ENCODE peak calls at places on chromosomes 4 and X, in four cellular contexts. U, D, C and R are unnamed samples. For H3K27me3 and H3K9me3, the result is how much of the 10 kb centered on the place peaks cover.

GRCh38 chr4:176191974-176192373 is 3.4 kb downstream of the SPATA4 start:
- DNase-seq in U (peak), D (no peak), C (peak), R (peak)

GRCh38 chr4:180960758-180961401 is 1282.3 kb upstream of the TENM3 start:
- DNase-seq in D (no peak), U (no peak), C (peak), R (no peak)

GRCh38 chr4:137819964-137820383 is 287.7 kb upstream of the PCDH18 start:
- DNase-seq in U (peak), C (peak), D (peak), R (no peak)

GRCh38 chr4:83282049-83282535 is 2.5 kb downstream of the COQ2 start:
- DNase-seq in U (peak), D (peak), C (peak), R (no peak)

GRCh38 chrX:298993-299392 is 17.8 kb downstream of the PLCXD1 start:
- DNase-seq in D (no peak), U (no peak), C (no peak), R (no peak)

GRCh38 chrX:69137371-69137881 is 27.8 kb downstream of the PJA1 start:
- DNase-seq in C (peak), D (no peak), U (no peak), R (no peak)

GRCh38 chrX:139875831-139876230 is 57.0 kb downstream of the ATP11C start:
- DNase-seq in C (no peak), U (no peak), D (no peak), R (no peak)

GRCh38 chr4:185573651-185574199 is 38.4 kb upstream of the PDLIM3 start:
- DNase-seq in U (peak), D (no peak), C (peak), R (peak)

GRCh38 chrX:147749308-147749707 is 162.4 kb upstream of the FMR1 start:
- DNase-seq in D (no peak), U (no peak), C (no peak), R (no peak)

GRCh38 chr4:121278811-121279368 is 101.9 kb downstream of the QRFPR start:
- DNase-seq in U (no peak), D (no peak), C (peak), R (no peak)

GRCh38 chr4:1045193-1045594 is 33.8 kb downstream of the FGFRL1 start:
- DNase-seq in C (no peak), D (no peak), U (no peak), R (no peak)

GRCh38 chr4:2837904-2838496 is 5.6 kb upstream of the ADD1 start:
- DNase-seq in U (no peak), C (peak), D (peak), R (no peak)

GRCh38 chr4:159370316-159370715 is 267.4 kb downstream of the RAPGEF2 start:
- DNase-seq in C (no peak), D (no peak), U (no peak), R (no peak)

GRCh38 chrX:71632923-71633657 is 14.8 kb upstream of the CXCR3 start:
- DNase-seq in D (no peak), U (no peak), C (no peak), R (no peak)

GRCh38 chr4:8768357-8768999 is 103.2 kb downstream of the HMX1 start:
- DNase-seq in U (no peak), D (no peak), C (no peak), R (no peak)
- H3K27me3 ChIP-seq in U (under half), D (under half), C (under half), R (under half)

GRCh38 chrX:106612403-106612789 is 618 bp downstream of the RADX start:
- DNase-seq in C (peak), D (no peak), U (peak), R (no peak)

GRCh38 chrX:106611682-106612402 is at the start of gene RADX:
- DNase-seq in U (peak), D (no peak), C (peak), R (peak)

GRCh38 chrX:106613277-106613676 is 1.5 kb downstream of the RADX start:
- DNase-seq in D (no peak), C (no peak), U (no peak), R (no peak)

GRCh38 chrX:106608016-106608415 is 3.8 kb upstream of the RADX start:
- DNase-seq in D (no peak), C (no peak), U (no peak), R (no peak)

GRCh38 chrX:106611323-106611681 is 476 bp upstream of the RADX start:
- DNase-seq in U (no peak), C (peak), D (no peak), R (no peak)
- H3K4me3 ChIP-seq in U (peak), C (peak), D (no peak), R (peak)

GRCh38 chr4:14532436-14532835 is 469.8 kb upstream of the CPEB2 start:
- DNase-seq in C (no peak), D (no peak), U (no peak), R (no peak)

GRCh38 chr4:14528921-14529320 is 473.4 kb upstream of the CPEB2 start:
- DNase-seq in C (no peak), D (no peak), U (no peak), R (no peak)

GRCh38 chr4:14524236-14524635 is 478.0 kb upstream of the CPEB2 start:
- DNase-seq in C (no peak), D (no peak), U (no peak), R (no peak)

GRCh38 chr4:14529653-14530052 is 472.6 kb upstream of the CPEB2 start:
- DNase-seq in U (peak), D (no peak), C (no peak), R (no peak)
- H3K9me3 ChIP-seq in U (under half), D (under half), C (under half), R (under half)

DNA sequence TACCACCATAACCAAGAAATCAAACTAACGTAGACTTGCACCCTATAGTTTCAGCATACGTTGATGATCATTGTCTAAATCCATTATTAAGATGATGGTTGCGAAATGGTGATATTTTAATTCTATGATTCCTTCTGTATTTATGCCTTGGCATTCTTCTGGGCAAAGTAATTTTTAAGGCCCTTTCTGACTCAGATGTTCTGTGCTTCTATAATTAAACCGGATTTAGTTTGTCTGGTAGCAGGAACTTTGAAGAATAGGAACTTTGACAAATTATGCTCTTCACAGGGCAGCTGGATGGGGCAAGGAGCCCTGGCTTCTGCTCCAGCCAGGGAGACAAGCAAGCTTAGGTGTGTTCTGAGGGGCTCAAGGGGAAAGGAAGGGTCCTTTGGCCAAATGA is 23.8 kb upstream of the PLAC1 start:
- DNase-seq in D (no peak), U (no peak), C (peak), R (no peak)
- H3K27me3 ChIP-seq in D (under half), U (under half), C (under half), R (under half)